ENCODE peak calls at places on chromosome 20, in eight cellular contexts. One of them, this sample, is unnamed.
A peak's percentile ranks its signal among the peaks of the same experiment; 100 is the strongest.

GRCh38 chr20:33407796-33408195 is 6.5 kb upstream of the CDK5RAP1 start:
- DNase-seq in IMR-90: no peak
- DNase-seq in endothelial cell of umbilical vein: no peak
- DNase-seq in esophagus squamous epithelium: no peak
- DNase-seq in cardiac muscle cell: no peak
- DNase-seq in naive thymus-derived CD4-positive, alpha-beta T cell: no peak
- DNase-seq in hepatocyte: no peak
- DNase-seq in ovary: no peak
- DNase-seq in this sample: no peak

GRCh38 chr20:59402697-59403096 is 102.3 kb downstream of the EDN3 start:
- DNase-seq in IMR-90: no peak
- DNase-seq in endothelial cell of umbilical vein: no peak
- DNase-seq in esophagus squamous epithelium: no peak
- DNase-seq in cardiac muscle cell: no peak
- DNase-seq in naive thymus-derived CD4-positive, alpha-beta T cell: peak; percentile 38
- DNase-seq in hepatocyte: peak; percentile 54
- DNase-seq in ovary: no peak
- DNase-seq in this sample: no peak

GRCh38 chr20:38242848-38243449 is 17.6 kb downstream of the KIAA1755 start:
- DNase-seq in IMR-90: no peak
- DNase-seq in endothelial cell of umbilical vein: no peak
- DNase-seq in esophagus squamous epithelium: no peak
- DNase-seq in cardiac muscle cell: no peak
- DNase-seq in naive thymus-derived CD4-positive, alpha-beta T cell: no peak
- DNase-seq in hepatocyte: no peak
- DNase-seq in ovary: no peak
- DNase-seq in this sample: no peak

GRCh38 chr20:53783768-53784167 is 190.1 kb upstream of the ZNF217 start:
- DNase-seq in IMR-90: no peak
- DNase-seq in endothelial cell of umbilical vein: no peak
- DNase-seq in esophagus squamous epithelium: no peak
- DNase-seq in cardiac muscle cell: no peak
- DNase-seq in naive thymus-derived CD4-positive, alpha-beta T cell: no peak
- DNase-seq in hepatocyte: no peak
- DNase-seq in ovary: no peak
- DNase-seq in this sample: no peak

GRCh38 chr20:8394308-8394945 is 262.4 kb downstream of the PLCB1 start:
- DNase-seq in IMR-90: peak; percentile 63
- DNase-seq in endothelial cell of umbilical vein: no peak
- DNase-seq in esophagus squamous epithelium: no peak
- DNase-seq in cardiac muscle cell: no peak
- DNase-seq in naive thymus-derived CD4-positive, alpha-beta T cell: no peak
- DNase-seq in hepatocyte: no peak
- DNase-seq in ovary: no peak
- DNase-seq in this sample: no peak

GRCh38 chr20:58286729-58287128 is 22.8 kb upstream of the RAB22A start:
- DNase-seq in IMR-90: no peak
- DNase-seq in endothelial cell of umbilical vein: no peak
- DNase-seq in esophagus squamous epithelium: no peak
- DNase-seq in cardiac muscle cell: no peak
- DNase-seq in naive thymus-derived CD4-positive, alpha-beta T cell: no peak
- DNase-seq in hepatocyte: no peak
- DNase-seq in ovary: no peak
- DNase-seq in this sample: no peak

GRCh38 chr20:48530957-48531356 is 296.8 kb downstream of the PREX1 start:
- DNase-seq in IMR-90: no peak
- DNase-seq in endothelial cell of umbilical vein: no peak
- DNase-seq in esophagus squamous epithelium: no peak
- DNase-seq in cardiac muscle cell: no peak
- DNase-seq in naive thymus-derived CD4-positive, alpha-beta T cell: no peak
- DNase-seq in hepatocyte: no peak
- DNase-seq in ovary: no peak
- DNase-seq in this sample: no peak

GRCh38 chr20:51650685-51651134 is 108.2 kb upstream of the NFATC2 start:
- DNase-seq in IMR-90: peak; percentile 78
- DNase-seq in endothelial cell of umbilical vein: peak; percentile 85
- DNase-seq in esophagus squamous epithelium: no peak
- DNase-seq in cardiac muscle cell: no peak
- DNase-seq in naive thymus-derived CD4-positive, alpha-beta T cell: no peak
- DNase-seq in hepatocyte: no peak
- DNase-seq in ovary: no peak
- DNase-seq in this sample: no peak

GRCh38 chr20:1265916-1266166 is 253 bp upstream of the SNPH start:
- DNase-seq in IMR-90: no peak
- DNase-seq in endothelial cell of umbilical vein: no peak
- DNase-seq in esophagus squamous epithelium: no peak
- DNase-seq in cardiac muscle cell: no peak
- DNase-seq in naive thymus-derived CD4-positive, alpha-beta T cell: no peak
- DNase-seq in hepatocyte: no peak
- DNase-seq in ovary: no peak
- DNase-seq in this sample: no peak

GRCh38 chr20:51529758-51530157 is 12.8 kb downstream of the NFATC2 start:
- DNase-seq in IMR-90: peak; percentile 61
- DNase-seq in endothelial cell of umbilical vein: no peak
- DNase-seq in esophagus squamous epithelium: no peak
- DNase-seq in cardiac muscle cell: no peak
- DNase-seq in naive thymus-derived CD4-positive, alpha-beta T cell: no peak
- DNase-seq in hepatocyte: no peak
- DNase-seq in ovary: no peak
- DNase-seq in this sample: peak; percentile 88

GRCh38 chr20:37342231-37343177 is 3.4 kb upstream of the SRC start:
- DNase-seq in IMR-90: no peak
- DNase-seq in endothelial cell of umbilical vein: no peak
- DNase-seq in esophagus squamous epithelium: no peak
- DNase-seq in cardiac muscle cell: no peak
- DNase-seq in naive thymus-derived CD4-positive, alpha-beta T cell: no peak
- DNase-seq in hepatocyte: no peak
- DNase-seq in ovary: no peak
- DNase-seq in this sample: no peak

GRCh38 chr20:12056836-12057235 is 139.1 kb downstream of the BTBD3 start:
- DNase-seq in IMR-90: no peak
- DNase-seq in endothelial cell of umbilical vein: no peak
- DNase-seq in esophagus squamous epithelium: no peak
- DNase-seq in cardiac muscle cell: peak; percentile 42
- DNase-seq in naive thymus-derived CD4-positive, alpha-beta T cell: no peak
- DNase-seq in hepatocyte: peak; percentile 27
- DNase-seq in ovary: no peak
- DNase-seq in this sample: no peak

GRCh38 chr20:9375221-9375681 is 139.1 kb upstream of the LAMP5 start:
- DNase-seq in IMR-90: peak; percentile 71
- DNase-seq in endothelial cell of umbilical vein: no peak
- DNase-seq in esophagus squamous epithelium: no peak
- DNase-seq in cardiac muscle cell: no peak
- DNase-seq in naive thymus-derived CD4-positive, alpha-beta T cell: no peak
- DNase-seq in hepatocyte: no peak
- DNase-seq in ovary: no peak
- DNase-seq in this sample: no peak

GRCh38 chr20:63896136-63896890 is 1.4 kb downstream of the DNAJC5 start:
- DNase-seq in IMR-90: peak; percentile 46
- DNase-seq in endothelial cell of umbilical vein: peak; percentile 45
- DNase-seq in esophagus squamous epithelium: no peak
- DNase-seq in cardiac muscle cell: peak; percentile 28
- DNase-seq in naive thymus-derived CD4-positive, alpha-beta T cell: no peak
- DNase-seq in hepatocyte: peak; percentile 73
- DNase-seq in ovary: peak; percentile 48
- DNase-seq in this sample: no peak

GRCh38 chr20:23995905-23996666 is 7.5 kb upstream of the GGTLC1 start:
- DNase-seq in IMR-90: peak; percentile 24
- DNase-seq in endothelial cell of umbilical vein: peak; percentile 24
- DNase-seq in esophagus squamous epithelium: no peak
- DNase-seq in cardiac muscle cell: peak; percentile 80
- DNase-seq in naive thymus-derived CD4-positive, alpha-beta T cell: peak; percentile 20
- DNase-seq in hepatocyte: peak; percentile 79
- DNase-seq in ovary: peak; percentile 51
- DNase-seq in this sample: peak; percentile 43

GRCh38 chr20:37526238-37526838 is 1.3 kb downstream of the BLCAP start:
- DNase-seq in IMR-90: peak; percentile 52
- DNase-seq in endothelial cell of umbilical vein: peak; percentile 97
- DNase-seq in esophagus squamous epithelium: no peak
- DNase-seq in cardiac muscle cell: peak; percentile 66
- DNase-seq in naive thymus-derived CD4-positive, alpha-beta T cell: no peak
- DNase-seq in hepatocyte: peak; percentile 64
- DNase-seq in ovary: no peak
- DNase-seq in this sample: no peak

GRCh38 chr20:52972190-52972937 is at the start of gene TSHZ2:
- DNase-seq in IMR-90: peak; percentile 1
- DNase-seq in endothelial cell of umbilical vein: no peak
- DNase-seq in esophagus squamous epithelium: peak; percentile 6
- DNase-seq in cardiac muscle cell: peak; percentile 77
- DNase-seq in naive thymus-derived CD4-positive, alpha-beta T cell: peak; percentile 58
- DNase-seq in hepatocyte: peak; percentile 51
- DNase-seq in ovary: peak; percentile 73
- DNase-seq in this sample: peak; percentile 60

GRCh38 chr20:17571153-17571527 is 1.3 kb downstream of the DSTN start:
- DNase-seq in IMR-90: no peak
- DNase-seq in endothelial cell of umbilical vein: peak; percentile 48
- DNase-seq in esophagus squamous epithelium: no peak
- DNase-seq in cardiac muscle cell: no peak
- DNase-seq in naive thymus-derived CD4-positive, alpha-beta T cell: no peak
- DNase-seq in hepatocyte: no peak
- DNase-seq in ovary: no peak
- DNase-seq in this sample: peak; percentile 11

GRCh38 chr20:22574545-22575086 is 9.8 kb downstream of the FOXA2 start:
- DNase-seq in IMR-90: no peak
- DNase-seq in endothelial cell of umbilical vein: no peak
- DNase-seq in esophagus squamous epithelium: no peak
- DNase-seq in cardiac muscle cell: no peak
- DNase-seq in naive thymus-derived CD4-positive, alpha-beta T cell: no peak
- DNase-seq in hepatocyte: no peak
- DNase-seq in ovary: no peak
- DNase-seq in this sample: no peak

GRCh38 chr20:25308671-25309394 is 60.9 kb downstream of the PYGB start:
- DNase-seq in IMR-90: peak; percentile 82
- DNase-seq in endothelial cell of umbilical vein: no peak
- DNase-seq in esophagus squamous epithelium: no peak
- DNase-seq in cardiac muscle cell: no peak
- DNase-seq in naive thymus-derived CD4-positive, alpha-beta T cell: no peak
- DNase-seq in hepatocyte: no peak
- DNase-seq in ovary: no peak
- DNase-seq in this sample: no peak

GRCh38 chr20:36462440-36463211 is 78.7 kb upstream of the MYL9 start:
- DNase-seq in IMR-90: peak; percentile 60
- DNase-seq in endothelial cell of umbilical vein: peak; percentile 70
- DNase-seq in esophagus squamous epithelium: no peak
- DNase-seq in cardiac muscle cell: no peak
- DNase-seq in naive thymus-derived CD4-positive, alpha-beta T cell: no peak
- DNase-seq in hepatocyte: peak; percentile 45
- DNase-seq in ovary: peak; percentile 67
- DNase-seq in this sample: no peak

GRCh38 chr20:5001174-5002076 is at the start of gene SLC23A2:
- DNase-seq in IMR-90: no peak
- DNase-seq in endothelial cell of umbilical vein: peak; percentile 17
- DNase-seq in esophagus squamous epithelium: no peak
- DNase-seq in cardiac muscle cell: peak; percentile 56
- DNase-seq in naive thymus-derived CD4-positive, alpha-beta T cell: peak; percentile 39
- DNase-seq in hepatocyte: peak; percentile 71
- DNase-seq in ovary: peak; percentile 59
- DNase-seq in this sample: peak; percentile 58

GRCh38 chr20:4998160-4998651 is 3.1 kb downstream of the SLC23A2 start:
- DNase-seq in IMR-90: no peak
- DNase-seq in endothelial cell of umbilical vein: no peak
- DNase-seq in esophagus squamous epithelium: no peak
- DNase-seq in cardiac muscle cell: no peak
- DNase-seq in naive thymus-derived CD4-positive, alpha-beta T cell: no peak
- DNase-seq in hepatocyte: no peak
- DNase-seq in ovary: no peak
- DNase-seq in this sample: no peak

GRCh38 chr20:5002077-5002413 is 735 bp upstream of the SLC23A2 start:
- DNase-seq in IMR-90: no peak
- DNase-seq in endothelial cell of umbilical vein: no peak
- DNase-seq in esophagus squamous epithelium: no peak
- DNase-seq in cardiac muscle cell: peak; percentile 6
- DNase-seq in naive thymus-derived CD4-positive, alpha-beta T cell: no peak
- DNase-seq in hepatocyte: no peak
- DNase-seq in ovary: no peak
- DNase-seq in this sample: no peak

GRCh38 chr20:5000263-5001173 is 792 bp downstream of the SLC23A2 start:
- DNase-seq in IMR-90: peak; percentile 18
- DNase-seq in endothelial cell of umbilical vein: no peak
- DNase-seq in esophagus squamous epithelium: no peak
- DNase-seq in cardiac muscle cell: peak; percentile 27
- DNase-seq in naive thymus-derived CD4-positive, alpha-beta T cell: no peak
- DNase-seq in hepatocyte: peak; percentile 34
- DNase-seq in ovary: peak; percentile 46
- DNase-seq in this sample: peak; percentile 24

DNA sequence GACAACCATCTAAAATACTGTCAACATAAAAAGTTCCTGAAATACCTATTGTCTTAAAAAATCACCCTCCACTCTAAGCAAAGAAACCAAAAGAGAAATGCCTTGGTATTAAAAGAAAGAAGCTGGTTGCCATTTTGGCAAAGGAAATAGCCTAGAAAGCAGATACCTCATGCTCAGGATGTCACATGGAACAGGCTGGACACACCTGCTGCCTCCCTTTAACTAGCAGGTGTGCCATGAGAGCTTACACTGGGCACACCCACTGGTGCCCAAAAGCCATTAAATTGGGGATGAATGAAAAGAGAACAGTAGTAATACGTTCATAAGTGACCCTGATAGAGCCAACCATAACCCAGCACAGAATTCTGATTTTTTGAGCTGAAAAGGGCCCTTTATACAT is 1.5 kb downstream of the SLC23A2 start:
- DNase-seq in IMR-90: no peak
- DNase-seq in endothelial cell of umbilical vein: no peak
- DNase-seq in esophagus squamous epithelium: no peak
- DNase-seq in cardiac muscle cell: no peak
- DNase-seq in naive thymus-derived CD4-positive, alpha-beta T cell: no peak
- DNase-seq in hepatocyte: no peak
- DNase-seq in ovary: no peak
- DNase-seq in this sample: no peak
- H3K4me3 ChIP-seq in IMR-90: peak overlapping the region; percentile 90
- H3K4me3 ChIP-seq in endothelial cell of umbilical vein: no peak overlapping the region
- H3K4me3 ChIP-seq in esophagus squamous epithelium: no peak overlapping the region
- H3K4me3 ChIP-seq in cardiac muscle cell: no peak overlapping the region
- H3K4me3 ChIP-seq in naive thymus-derived CD4-positive, alpha-beta T cell: peak overlapping the region; percentile 93
- H3K4me3 ChIP-seq in hepatocyte: no peak overlapping the region
- H3K4me3 ChIP-seq in ovary: peak overlapping the region; percentile 90
- H3K4me3 ChIP-seq in this sample: peak overlapping the region; percentile 56

GRCh38 chr20:49711331-49711987 is 2.2 kb downstream of the B4GALT5 start:
- DNase-seq in IMR-90: no peak
- DNase-seq in endothelial cell of umbilical vein: no peak
- DNase-seq in esophagus squamous epithelium: no peak
- DNase-seq in cardiac muscle cell: no peak
- DNase-seq in naive thymus-derived CD4-positive, alpha-beta T cell: no peak
- DNase-seq in hepatocyte: no peak
- DNase-seq in ovary: no peak
- DNase-seq in this sample: no peak
- H3K27ac ChIP-seq in IMR-90: no peak overlapping the region
- H3K27ac ChIP-seq in endothelial cell of umbilical vein: no peak overlapping the region
- H3K27ac ChIP-seq in esophagus squamous epithelium: peak overlapping the region; percentile 96
- H3K27ac ChIP-seq in cardiac muscle cell: no peak overlapping the region
- H3K27ac ChIP-seq in naive thymus-derived CD4-positive, alpha-beta T cell: no peak overlapping the region
- H3K27ac ChIP-seq in hepatocyte: peak overlapping the region; percentile 96
- H3K27ac ChIP-seq in ovary: no peak overlapping the region
- H3K27ac ChIP-seq in this sample: no peak overlapping the region

GRCh38 chr20:44624152-44624551 is 27.3 kb downstream of the ADA start:
- DNase-seq in IMR-90: no peak
- DNase-seq in endothelial cell of umbilical vein: no peak
- DNase-seq in esophagus squamous epithelium: no peak
- DNase-seq in cardiac muscle cell: no peak
- DNase-seq in naive thymus-derived CD4-positive, alpha-beta T cell: no peak
- DNase-seq in hepatocyte: no peak
- DNase-seq in ovary: no peak
- DNase-seq in this sample: no peak
- H3K36me3 ChIP-seq in IMR-90: peaks cover 14% of the 10 kb centered on the region
- H3K36me3 ChIP-seq in endothelial cell of umbilical vein: no peaks in the 10 kb centered on the region
- H3K36me3 ChIP-seq in esophagus squamous epithelium: peaks cover 82% of the 10 kb centered on the region
- H3K36me3 ChIP-seq in cardiac muscle cell: no peaks in the 10 kb centered on the region
- H3K36me3 ChIP-seq in naive thymus-derived CD4-positive, alpha-beta T cell: peaks cover 5% of the 10 kb centered on the region
- H3K36me3 ChIP-seq in hepatocyte: no peaks in the 10 kb centered on the region
- H3K36me3 ChIP-seq in ovary: no peaks in the 10 kb centered on the region
- H3K36me3 ChIP-seq in this sample: peaks cover 68% of the 10 kb centered on the region

GRCh38 chr20:20710443-20710842 is 2.0 kb downstream of the RALGAPA2 start:
- DNase-seq in IMR-90: no peak
- DNase-seq in endothelial cell of umbilical vein: no peak
- DNase-seq in esophagus squamous epithelium: no peak
- DNase-seq in cardiac muscle cell: no peak
- DNase-seq in naive thymus-derived CD4-positive, alpha-beta T cell: no peak
- DNase-seq in hepatocyte: no peak
- DNase-seq in ovary: no peak
- DNase-seq in this sample: no peak
- H3K4me3 ChIP-seq in IMR-90: no peak overlapping the region
- H3K4me3 ChIP-seq in endothelial cell of umbilical vein: peak overlapping the region; percentile 19
- H3K4me3 ChIP-seq in esophagus squamous epithelium: no peak overlapping the region
- H3K4me3 ChIP-seq in cardiac muscle cell: no peak overlapping the region
- H3K4me3 ChIP-seq in naive thymus-derived CD4-positive, alpha-beta T cell: peak overlapping the region; percentile 97
- H3K4me3 ChIP-seq in hepatocyte: no peak overlapping the region
- H3K4me3 ChIP-seq in ovary: no peak overlapping the region
- H3K4me3 ChIP-seq in this sample: no peak overlapping the region

This sample was measured in CD4-positive, alpha-beta memory T cell.